ENCODE peak calls at places on chromosomes 11 and 22, in eight cellular contexts. B is ovary, E is AG04450, Q is prostate gland, U is AG09309, I is lower leg skin, J is bronchial epithelial cell, S is HAP-1. X is an unnamed sample.

GRCh38 chr11:111445586-111445985 is 66.5 kb upstream of the POU2AF1 start:
- DNase-seq in S (no peak), Q (no peak), U (no peak), E (no peak), J (no peak), I (no peak), B (no peak), X (no peak)

GRCh38 chr11:69288883-69289242 is 5.1 kb upstream of the MYEOV start:
- DNase-seq in J (no peak), E (no peak), Q (no peak), U (no peak), B (no peak), S (no peak), I (no peak), X (no peak)

GRCh38 chr22:33116846-33117547 is 58.8 kb upstream of the SYN3 start:
- DNase-seq in J (peak), I (no peak), E (no peak), Q (no peak), U (no peak), B (no peak), S (no peak), X (no peak)

GRCh38 chr22:47065756-47066615 is 303.5 kb downstream of the TBC1D22A start:
- DNase-seq in B (no peak), Q (no peak), U (no peak), I (peak), E (no peak), S (peak), J (no peak), X (no peak)

GRCh38 chr22:45935573-45935972 is 41.4 kb downstream of the WNT7B start:
- DNase-seq in S (no peak), I (no peak), Q (no peak), U (no peak), B (no peak), J (no peak), E (no peak), X (no peak)

GRCh38 chr22:43310798-43311197 is 32.4 kb downstream of the SCUBE1 start:
- DNase-seq in S (no peak), J (no peak), Q (no peak), U (no peak), E (no peak), I (no peak), B (no peak), X (no peak)

GRCh38 chr11:12606597-12606996 is 67.6 kb upstream of the TEAD1 start:
- DNase-seq in E (peak), Q (no peak), J (peak), S (no peak), I (no peak), B (no peak), U (peak), X (no peak)

GRCh38 chr11:11871991-11872401 is 30.2 kb downstream of the USP47 start:
- DNase-seq in I (no peak), S (no peak), J (no peak), U (no peak), E (no peak), Q (no peak), B (no peak), X (no peak)

GRCh38 chr11:31690041-31690440 is 121.1 kb downstream of the PAX6 start:
- DNase-seq in E (no peak), I (no peak), U (no peak), S (no peak), Q (no peak), B (no peak), J (no peak), X (no peak)

GRCh38 chr11:83456075-83456474 is 169.9 kb upstream of the CCDC90B start:
- DNase-seq in I (no peak), Q (no peak), E (no peak), B (no peak), U (no peak), J (no peak), S (no peak), X (no peak)

GRCh38 chr11:2077061-2077802 is 62.0 kb downstream of the IGF2 start:
- DNase-seq in I (no peak), Q (no peak), B (no peak), E (no peak), J (peak), S (no peak), U (no peak), X (no peak)

GRCh38 chr11:491358-491757 is 15.7 kb downstream of the RNH1 start:
- DNase-seq in I (no peak), Q (no peak), J (no peak), B (no peak), E (no peak), U (no peak), S (no peak), X (no peak)

GRCh38 chr11:67045314-67045713 is 11.3 kb upstream of the RHOD start:
- DNase-seq in S (no peak), E (peak), Q (no peak), U (peak), B (no peak), I (no peak), J (peak), X (peak)

GRCh38 chr11:103907548-103908455 is 128.6 kb upstream of the DDI1 start:
- DNase-seq in Q (no peak), S (no peak), J (peak), E (no peak), B (no peak), U (no peak), I (no peak), X (no peak)

GRCh38 chr22:24803064-24803542 is 2.9 kb upstream of the SGSM1 start:
- DNase-seq in J (peak), U (no peak), I (peak), B (peak), Q (no peak), E (no peak), S (peak), X (no peak)

GRCh38 chr22:20302438-20303228 is 17.2 kb downstream of the DGCR6L start:
- DNase-seq in B (no peak), S (no peak), Q (no peak), I (no peak), U (no peak), J (no peak), E (no peak), X (no peak)

GRCh38 chr22:33869946-33870345 is 50.3 kb downstream of the LARGE1 start:
- DNase-seq in Q (no peak), E (no peak), J (no peak), S (no peak), B (no peak), I (no peak), U (no peak), X (peak)

GRCh38 chr22:44623771-44624510 is 78.1 kb upstream of the PRR5 start:
- DNase-seq in E (no peak), Q (no peak), S (peak), B (no peak), J (peak), U (no peak), I (no peak), X (no peak)

GRCh38 chr11:110095554-110095953 is 2.4 kb downstream of the ZC3H12C start:
- DNase-seq in J (peak), B (no peak), Q (no peak), I (no peak), E (no peak), S (no peak), U (no peak), X (no peak)

GRCh38 chr22:17717708-17718107 is 56.6 kb downstream of the BID start:
- DNase-seq in B (no peak), J (peak), E (no peak), Q (no peak), U (peak), S (no peak), I (peak), X (no peak)

GRCh38 chr11:133323354-133323753 is 208.9 kb downstream of the OPCML start:
- DNase-seq in J (no peak), Q (no peak), E (no peak), S (no peak), U (no peak), I (no peak), B (no peak), X (no peak)

GRCh38 chr22:48838846-48839730 is 988.6 kb downstream of the BRD1 start:
- DNase-seq in J (no peak), I (no peak), B (no peak), U (no peak), E (no peak), S (no peak), Q (no peak), X (no peak)

GRCh38 chr22:39559456-39560105 is 11.0 kb upstream of the CACNA1I start:
- DNase-seq in U (no peak), E (no peak), S (peak), I (no peak), Q (no peak), B (no peak), J (no peak), X (no peak)

GRCh38 chr22:39185601-39186012 is 33.1 kb upstream of the CBX7 start:
- DNase-seq in S (no peak), E (no peak), J (no peak), Q (peak), U (no peak), I (peak), B (no peak), X (peak)

GRCh38 chr11:35141538-35141937 is 2.6 kb downstream of the CD44 start:
- DNase-seq in U (no peak), Q (peak), J (no peak), E (no peak), B (no peak), I (peak), S (no peak), X (no peak)

GRCh38 chr11:33930317-33931021 is 38.6 kb upstream of the LMO2 start:
- DNase-seq in U (no peak), E (no peak), J (peak), Q (peak), S (no peak), I (no peak), B (no peak), X (no peak)

GRCh38 chr11:105642870-105643269 is 33.0 kb downstream of the GRIA4 start:
- DNase-seq in Q (no peak), B (no peak), S (no peak), J (no peak), I (no peak), E (no peak), U (no peak), X (no peak)

GRCh38 chr11:64882243-64882642 is 3.8 kb upstream of the EHD1 start:
- DNase-seq in E (no peak), J (no peak), B (no peak), U (no peak), I (no peak), Q (no peak), S (no peak), X (no peak)

GRCh38 chr11:134392953-134393615 is 19.0 kb downstream of the B3GAT1 start:
- DNase-seq in Q (no peak), I (no peak), B (no peak), J (no peak), U (no peak), E (no peak), S (no peak), X (no peak)

GRCh38 chr11:74057251-74058151 is 48.6 kb upstream of the UCP3 start:
- DNase-seq in B (no peak), Q (no peak), U (no peak), S (no peak), E (peak), J (peak), I (no peak), X (no peak)

GRCh38 chr11:94171693-94172440 is 43.2 kb downstream of the PANX1 start:
- DNase-seq in E (no peak), B (no peak), S (peak), Q (no peak), I (no peak), J (no peak), U (no peak), X (no peak)

GRCh38 chr22:44181033-44181911 is 547 bp downstream of the PARVG start:
- DNase-seq in I (no peak), U (no peak), S (no peak), J (no peak), E (no peak), B (no peak), Q (no peak), X (no peak)

GRCh38 chr11:76329084-76329648 is 51.8 kb downstream of the THAP12 start:
- DNase-seq in I (peak), U (no peak), E (peak), S (no peak), B (no peak), J (no peak), Q (no peak), X (no peak)

GRCh38 chr11:112113539-112114457 is 27.1 kb downstream of the SDHD start:
- DNase-seq in B (no peak), E (no peak), J (peak), I (no peak), U (peak), S (peak), Q (peak), X (no peak)

GRCh38 chr11:92224394-92225205 is at the start of gene FAT3:
- DNase-seq in E (peak), Q (no peak), J (no peak), S (peak), U (peak), I (no peak), B (peak), X (peak)

DNA sequence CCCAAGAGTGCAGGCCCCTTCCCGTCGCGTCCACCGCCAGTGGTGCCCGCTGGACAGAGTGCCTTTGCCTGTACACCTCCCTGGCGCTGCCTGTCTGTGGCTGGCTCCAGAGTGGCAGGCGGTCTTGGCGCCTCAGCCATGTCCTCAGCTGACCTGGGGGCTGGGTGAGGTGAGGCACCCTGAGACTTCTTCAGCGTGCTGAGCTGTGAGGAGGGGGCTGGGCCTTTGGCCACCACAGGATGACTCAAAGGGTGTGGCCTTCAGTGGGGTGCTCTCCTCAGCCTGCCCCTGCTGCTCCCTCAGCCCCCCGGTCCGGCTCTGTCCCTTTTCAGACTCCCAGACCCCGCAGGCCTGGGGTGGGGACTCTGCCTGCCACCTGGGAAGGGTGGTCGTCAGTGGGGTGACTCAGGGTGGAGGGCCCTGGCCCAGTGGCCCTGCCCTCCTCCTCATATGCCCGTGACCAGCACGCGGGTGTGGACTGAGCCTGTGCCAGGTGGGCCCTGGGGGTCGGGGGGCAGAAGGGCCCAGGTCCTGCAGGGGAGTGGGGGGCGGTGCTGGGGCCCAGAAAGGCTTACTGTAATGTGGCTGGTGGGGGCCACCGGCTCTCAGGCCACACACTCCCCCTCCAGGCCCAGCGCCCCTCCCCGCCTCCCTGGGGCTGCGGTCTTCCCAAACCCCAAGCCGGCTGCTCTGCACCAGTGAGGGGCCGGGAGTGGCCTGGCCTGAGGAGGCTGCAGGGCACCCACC is 15.9 kb downstream of the CRELD2 start:
- DNase-seq in J (peak), Q (peak), S (no peak), E (no peak), I (no peak), U (no peak), B (peak), X (peak)
- H3K4me3 ChIP-seq in J (peak), Q (peak), S (no peak), E (peak), I (peak), U (peak), B (no peak), X (no peak)

GRCh38 chr11:15114501-15115475 is at the start of gene INSC:
- DNase-seq in E (no peak), Q (no peak), B (no peak), U (no peak), I (no peak), J (no peak), S (no peak), X (no peak)
- H3K4me3 ChIP-seq in E (peak), Q (no peak), B (no peak), U (peak), I (no peak), J (peak), S (no peak), X (no peak)

GRCh38 chr11:101584129-101584515 is 315 bp upstream of the TRPC6 start:
- DNase-seq in J (no peak), E (no peak), Q (no peak), B (no peak), U (no peak), I (no peak), S (no peak), X (no peak)

GRCh38 chr11:101583180-101584128 is at the start of gene TRPC6:
- DNase-seq in U (no peak), I (no peak), B (peak), J (peak), E (no peak), S (no peak), Q (peak), X (peak)

GRCh38 chr11:101586965-101587364 is 3.2 kb upstream of the TRPC6 start:
- DNase-seq in U (no peak), S (no peak), J (no peak), B (no peak), Q (no peak), E (no peak), I (no peak), X (no peak)

GRCh38 chr11:101582242-101583052 is 1.4 kb downstream of the TRPC6 start:
- DNase-seq in E (no peak), Q (no peak), B (peak), S (no peak), J (peak), U (no peak), I (no peak), X (no peak)

GRCh38 chr11:101584651-101585050 is 844 bp upstream of the TRPC6 start:
- DNase-seq in U (no peak), I (no peak), J (no peak), S (no peak), E (no peak), Q (no peak), B (no peak), X (no peak)
- H3K4me3 ChIP-seq in U (no peak), I (no peak), J (no peak), S (no peak), E (no peak), Q (no peak), B (no peak), X (no peak)

DNA sequence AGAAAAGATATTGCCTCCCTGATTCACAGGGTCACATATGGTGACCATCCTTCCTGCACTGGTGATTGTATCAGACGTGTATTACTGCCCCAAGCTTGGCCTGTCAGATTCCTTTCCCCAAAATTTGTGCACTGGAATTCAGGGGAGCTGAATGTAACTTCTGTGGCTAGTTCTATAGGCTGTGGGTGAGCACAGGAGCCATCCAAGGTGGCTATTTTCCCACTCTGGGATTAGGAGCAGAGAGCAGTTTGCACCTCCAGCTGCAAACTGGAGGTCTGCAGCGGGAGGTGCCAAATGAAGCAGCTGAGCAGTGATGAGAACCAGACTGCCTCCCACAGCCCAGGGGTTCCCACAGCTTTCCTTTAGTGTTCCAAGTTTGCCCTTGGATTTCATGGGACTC is 124.2 kb upstream of the PITPNB start:
- DNase-seq in U (no peak), S (no peak), I (no peak), E (no peak), B (no peak), Q (no peak), J (no peak), X (no peak)
- H3K4me3 ChIP-seq in U (no peak), S (no peak), I (no peak), E (no peak), B (no peak), Q (no peak), J (no peak), X (no peak)